ENCODE peak calls at places on chromosomes 6 and 20, in ten cellular contexts. One of them, this sample, is unnamed.

GRCh38 chr6:160111812-160112211 is 9.8 kb upstream of the SLC22A1 start:
- DNase-seq in endothelial cell: no peak
- DNase-seq in breast epithelium: no peak
- DNase-seq in astrocyte of the cerebellum: no peak
- DNase-seq in adrenal gland: no peak
- DNase-seq in ascending aorta: no peak
- DNase-seq in mesothelial cell of epicardium: no peak
- DNase-seq in transverse colon: no peak
- DNase-seq in neural crest cell: no peak
- DNase-seq in DND-41: no peak
- DNase-seq in this sample: no peak

GRCh38 chr6:65081713-65082210 is 625.3 kb downstream of the EYS start:
- DNase-seq in DND-41: no peak
- DNase-seq in breast epithelium: no peak
- DNase-seq in astrocyte of the cerebellum: no peak
- DNase-seq in ascending aorta: no peak
- DNase-seq in adrenal gland: no peak
- DNase-seq in neural crest cell: no peak
- DNase-seq in transverse colon: no peak
- DNase-seq in mesothelial cell of epicardium: no peak
- DNase-seq in endothelial cell: no peak
- DNase-seq in this sample: no peak

GRCh38 chr6:3721810-3722209 is 29.7 kb downstream of the PXDC1 start:
- DNase-seq in transverse colon: no peak
- DNase-seq in breast epithelium: no peak
- DNase-seq in DND-41: no peak
- DNase-seq in ascending aorta: no peak
- DNase-seq in astrocyte of the cerebellum: no peak
- DNase-seq in adrenal gland: no peak
- DNase-seq in neural crest cell: no peak
- DNase-seq in mesothelial cell of epicardium: no peak
- DNase-seq in endothelial cell: no peak
- DNase-seq in this sample: no peak

GRCh38 chr20:44208770-44209169 is 1.8 kb downstream of the OSER1 start:
- DNase-seq in adrenal gland: no peak
- DNase-seq in DND-41: no peak
- DNase-seq in transverse colon: no peak
- DNase-seq in ascending aorta: no peak
- DNase-seq in breast epithelium: no peak
- DNase-seq in endothelial cell: no peak
- DNase-seq in mesothelial cell of epicardium: no peak
- DNase-seq in neural crest cell: no peak
- DNase-seq in astrocyte of the cerebellum: no peak
- DNase-seq in this sample: no peak

GRCh38 chr20:64145458-64146300 is 18.6 kb upstream of the MYT1 start:
- DNase-seq in DND-41: peak
- DNase-seq in adrenal gland: no peak
- DNase-seq in astrocyte of the cerebellum: no peak
- DNase-seq in ascending aorta: no peak
- DNase-seq in breast epithelium: no peak
- DNase-seq in endothelial cell: no peak
- DNase-seq in mesothelial cell of epicardium: no peak
- DNase-seq in transverse colon: no peak
- DNase-seq in neural crest cell: no peak
- DNase-seq in this sample: no peak

GRCh38 chr6:157019115-157019628 is 242.0 kb downstream of the ARID1B start:
- DNase-seq in neural crest cell: no peak
- DNase-seq in breast epithelium: no peak
- DNase-seq in endothelial cell: no peak
- DNase-seq in transverse colon: no peak
- DNase-seq in DND-41: no peak
- DNase-seq in ascending aorta: no peak
- DNase-seq in astrocyte of the cerebellum: no peak
- DNase-seq in adrenal gland: no peak
- DNase-seq in mesothelial cell of epicardium: no peak
- DNase-seq in this sample: no peak

GRCh38 chr6:38157905-38158304 is 338.4 kb downstream of the ZFAND3 start:
- DNase-seq in DND-41: no peak
- DNase-seq in endothelial cell: no peak
- DNase-seq in ascending aorta: no peak
- DNase-seq in astrocyte of the cerebellum: no peak
- DNase-seq in breast epithelium: no peak
- DNase-seq in neural crest cell: no peak
- DNase-seq in mesothelial cell of epicardium: no peak
- DNase-seq in transverse colon: no peak
- DNase-seq in adrenal gland: no peak
- DNase-seq in this sample: no peak

GRCh38 chr20:58989196-58989595 is 8.1 kb downstream of the NELFCD start:
- DNase-seq in mesothelial cell of epicardium: no peak
- DNase-seq in astrocyte of the cerebellum: no peak
- DNase-seq in ascending aorta: no peak
- DNase-seq in transverse colon: no peak
- DNase-seq in neural crest cell: no peak
- DNase-seq in endothelial cell: no peak
- DNase-seq in breast epithelium: no peak
- DNase-seq in DND-41: no peak
- DNase-seq in adrenal gland: no peak
- DNase-seq in this sample: no peak

GRCh38 chr6:32865724-32866443 is 11.9 kb downstream of the PSMB9 start:
- DNase-seq in breast epithelium: no peak
- DNase-seq in transverse colon: no peak
- DNase-seq in DND-41: no peak
- DNase-seq in ascending aorta: no peak
- DNase-seq in astrocyte of the cerebellum: no peak
- DNase-seq in mesothelial cell of epicardium: no peak
- DNase-seq in neural crest cell: no peak
- DNase-seq in adrenal gland: no peak
- DNase-seq in endothelial cell: no peak
- DNase-seq in this sample: no peak

GRCh38 chr6:43222418-43223059 is 6.7 kb downstream of the DNPH1 start:
- DNase-seq in breast epithelium: no peak
- DNase-seq in endothelial cell: no peak
- DNase-seq in DND-41: no peak
- DNase-seq in astrocyte of the cerebellum: no peak
- DNase-seq in transverse colon: no peak
- DNase-seq in ascending aorta: no peak
- DNase-seq in mesothelial cell of epicardium: no peak
- DNase-seq in adrenal gland: no peak
- DNase-seq in neural crest cell: no peak
- DNase-seq in this sample: no peak

GRCh38 chr6:167153523-167153959 is 4.2 kb downstream of the GPR31 start:
- DNase-seq in DND-41: no peak
- DNase-seq in mesothelial cell of epicardium: no peak
- DNase-seq in neural crest cell: no peak
- DNase-seq in transverse colon: peak
- DNase-seq in ascending aorta: no peak
- DNase-seq in adrenal gland: peak
- DNase-seq in breast epithelium: no peak
- DNase-seq in endothelial cell: no peak
- DNase-seq in astrocyte of the cerebellum: no peak
- DNase-seq in this sample: no peak

GRCh38 chr6:21300439-21300838 is 293.1 kb upstream of the SOX4 start:
- DNase-seq in mesothelial cell of epicardium: no peak
- DNase-seq in DND-41: no peak
- DNase-seq in breast epithelium: no peak
- DNase-seq in neural crest cell: no peak
- DNase-seq in endothelial cell: no peak
- DNase-seq in ascending aorta: no peak
- DNase-seq in transverse colon: no peak
- DNase-seq in adrenal gland: no peak
- DNase-seq in astrocyte of the cerebellum: no peak
- DNase-seq in this sample: no peak

GRCh38 chr6:21309791-21310190 is 283.8 kb upstream of the SOX4 start:
- DNase-seq in transverse colon: no peak
- DNase-seq in endothelial cell: no peak
- DNase-seq in DND-41: no peak
- DNase-seq in astrocyte of the cerebellum: no peak
- DNase-seq in neural crest cell: peak
- DNase-seq in ascending aorta: no peak
- DNase-seq in mesothelial cell of epicardium: no peak
- DNase-seq in breast epithelium: no peak
- DNase-seq in adrenal gland: peak
- DNase-seq in this sample: no peak

GRCh38 chr6:21310736-21311135 is 282.8 kb upstream of the SOX4 start:
- DNase-seq in DND-41: no peak
- DNase-seq in neural crest cell: no peak
- DNase-seq in transverse colon: no peak
- DNase-seq in endothelial cell: no peak
- DNase-seq in ascending aorta: no peak
- DNase-seq in mesothelial cell of epicardium: no peak
- DNase-seq in adrenal gland: no peak
- DNase-seq in astrocyte of the cerebellum: no peak
- DNase-seq in breast epithelium: no peak
- DNase-seq in this sample: no peak

DNA sequence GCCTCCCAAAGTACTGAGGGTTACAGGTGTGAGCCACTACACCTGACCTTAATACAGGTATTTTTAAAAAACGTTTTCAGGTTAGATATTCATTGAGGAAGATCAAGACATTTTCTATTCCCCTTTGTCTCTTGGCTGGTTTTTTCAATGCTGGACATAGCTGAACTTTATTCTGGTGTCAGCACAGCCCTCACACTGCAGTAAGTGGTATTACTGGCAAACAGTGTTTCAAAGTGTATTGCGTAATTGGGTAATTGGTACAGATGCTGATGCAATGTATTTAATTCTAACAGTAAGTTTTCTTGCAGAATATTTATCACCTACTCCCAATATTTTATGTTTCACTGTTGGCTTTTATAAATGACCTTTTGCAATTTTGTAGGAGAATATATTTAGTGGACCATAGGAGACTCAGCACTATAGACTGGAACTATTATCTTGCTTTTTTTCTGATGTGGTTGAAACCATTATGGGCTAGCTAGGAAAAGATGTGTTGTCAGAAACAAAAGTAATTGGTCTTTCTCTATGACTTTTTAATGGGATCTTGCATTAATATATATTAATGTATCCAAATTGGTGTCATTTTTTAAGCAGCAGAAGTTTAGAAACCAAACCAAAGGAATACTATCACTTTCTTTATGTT is 287.6 kb upstream of the SOX4 start:
- DNase-seq in mesothelial cell of epicardium: no peak
- DNase-seq in adrenal gland: no peak
- DNase-seq in ascending aorta: no peak
- DNase-seq in DND-41: no peak
- DNase-seq in transverse colon: no peak
- DNase-seq in breast epithelium: no peak
- DNase-seq in endothelial cell: no peak
- DNase-seq in astrocyte of the cerebellum: no peak
- DNase-seq in neural crest cell: no peak
- DNase-seq in this sample: no peak
- TF ChIP-seq CTCF in mesothelial cell of epicardium: no peak
- TF ChIP-seq CTCF in adrenal gland: peak
- TF ChIP-seq CTCF in ascending aorta: no peak
- TF ChIP-seq CTCF in DND-41: no peak
- TF ChIP-seq CTCF in transverse colon: no peak
- TF ChIP-seq CTCF in breast epithelium: peak
- TF ChIP-seq CTCF in endothelial cell: no peak
- TF ChIP-seq CTCF in astrocyte of the cerebellum: peak
- TF ChIP-seq CTCF in neural crest cell: peak
- TF ChIP-seq CTCF in this sample: no peak

GRCh38 chr6:50724381-50725124 is 11.2 kb downstream of the TFAP2D start:
- DNase-seq in mesothelial cell of epicardium: no peak
- DNase-seq in astrocyte of the cerebellum: no peak
- DNase-seq in breast epithelium: no peak
- DNase-seq in neural crest cell: no peak
- DNase-seq in ascending aorta: no peak
- DNase-seq in DND-41: no peak
- DNase-seq in transverse colon: no peak
- DNase-seq in adrenal gland: no peak
- DNase-seq in endothelial cell: no peak
- DNase-seq in this sample: no peak
- TF ChIP-seq CTCF in mesothelial cell of epicardium: no peak
- TF ChIP-seq CTCF in astrocyte of the cerebellum: no peak
- TF ChIP-seq CTCF in breast epithelium: no peak
- TF ChIP-seq CTCF in neural crest cell: no peak
- TF ChIP-seq CTCF in ascending aorta: no peak
- TF ChIP-seq CTCF in DND-41: no peak
- TF ChIP-seq CTCF in transverse colon: no peak
- TF ChIP-seq CTCF in adrenal gland: no peak
- TF ChIP-seq CTCF in endothelial cell: no peak
- TF ChIP-seq CTCF in this sample: no peak

DNA sequence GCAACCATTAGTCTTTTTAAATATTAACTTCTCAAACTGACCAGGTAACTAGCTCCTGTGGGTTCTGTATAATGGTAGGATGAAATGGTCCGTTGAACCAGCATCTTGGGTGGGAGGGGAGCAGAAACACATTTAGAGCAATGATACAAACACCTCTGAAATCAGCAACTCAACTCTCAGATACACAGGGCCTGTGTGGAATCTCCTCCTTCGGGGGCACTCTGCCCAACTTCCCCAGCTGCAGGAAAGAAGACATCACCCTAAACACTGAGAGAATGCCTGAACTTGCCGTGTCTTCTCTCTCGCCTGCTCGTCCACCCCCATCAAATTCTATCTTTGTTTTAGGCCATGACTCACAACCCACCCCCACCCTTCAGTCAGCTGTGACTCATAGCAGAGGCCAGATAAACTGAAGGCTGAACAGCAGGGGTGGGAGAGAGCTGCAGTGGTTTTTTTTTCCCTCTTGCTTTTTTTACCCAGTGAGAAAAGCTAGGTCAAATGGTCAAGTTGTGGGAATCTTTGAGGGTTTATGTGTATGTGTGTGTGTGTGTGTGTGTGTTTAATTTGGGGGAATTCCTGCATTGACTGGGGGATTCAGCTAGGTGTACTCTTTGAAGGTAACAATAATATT is 593.4 kb upstream of the JAG1 start:
- DNase-seq in adrenal gland: peak
- DNase-seq in mesothelial cell of epicardium: no peak
- DNase-seq in neural crest cell: no peak
- DNase-seq in ascending aorta: no peak
- DNase-seq in astrocyte of the cerebellum: peak
- DNase-seq in transverse colon: no peak
- DNase-seq in endothelial cell: no peak
- DNase-seq in breast epithelium: no peak
- DNase-seq in DND-41: no peak
- DNase-seq in this sample: no peak
- TF ChIP-seq CTCF in adrenal gland: no peak
- TF ChIP-seq CTCF in mesothelial cell of epicardium: no peak
- TF ChIP-seq CTCF in neural crest cell: no peak
- TF ChIP-seq CTCF in ascending aorta: no peak
- TF ChIP-seq CTCF in astrocyte of the cerebellum: no peak
- TF ChIP-seq CTCF in transverse colon: no peak
- TF ChIP-seq CTCF in endothelial cell: no peak
- TF ChIP-seq CTCF in breast epithelium: no peak
- TF ChIP-seq CTCF in DND-41: no peak
- TF ChIP-seq CTCF in this sample: no peak

DNA sequence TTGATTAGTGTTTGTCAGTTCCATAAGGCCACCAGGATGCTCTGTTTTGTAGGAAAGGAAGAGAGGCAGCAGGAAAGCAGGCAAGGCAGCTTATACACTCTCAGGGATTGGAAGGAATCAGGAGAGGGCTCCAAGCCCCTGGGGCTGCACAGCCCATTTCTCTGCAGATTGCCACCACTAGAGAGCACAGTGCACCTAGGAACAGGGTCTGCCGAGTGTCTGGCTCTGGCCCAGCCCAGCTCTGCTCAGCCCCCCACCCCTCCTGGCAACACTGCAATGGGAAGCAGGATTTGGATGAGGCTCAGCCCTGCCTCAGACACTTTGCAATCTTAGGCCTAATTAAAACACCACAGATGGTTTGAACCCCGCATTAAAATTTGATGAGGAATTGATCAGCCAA is 252.6 kb downstream of the DHX35 start:
- DNase-seq in mesothelial cell of epicardium: no peak
- DNase-seq in neural crest cell: no peak
- DNase-seq in DND-41: peak
- DNase-seq in breast epithelium: no peak
- DNase-seq in ascending aorta: no peak
- DNase-seq in transverse colon: no peak
- DNase-seq in endothelial cell: no peak
- DNase-seq in astrocyte of the cerebellum: no peak
- DNase-seq in adrenal gland: no peak
- DNase-seq in this sample: no peak
- TF ChIP-seq CTCF in mesothelial cell of epicardium: no peak
- TF ChIP-seq CTCF in neural crest cell: no peak
- TF ChIP-seq CTCF in DND-41: peak
- TF ChIP-seq CTCF in breast epithelium: no peak
- TF ChIP-seq CTCF in ascending aorta: no peak
- TF ChIP-seq CTCF in transverse colon: no peak
- TF ChIP-seq CTCF in endothelial cell: no peak
- TF ChIP-seq CTCF in astrocyte of the cerebellum: no peak
- TF ChIP-seq CTCF in adrenal gland: no peak
- TF ChIP-seq CTCF in this sample: no peak

This sample was measured in natural killer cell.